ENCODE peak calls at places on chromosomes 1 and 21, in six cellular contexts. One of them, this sample, is unnamed.

GRCh38 chr1:94974824-94975223 is 47.9 kb upstream of the CNN3 start:
- DNase-seq in IMR-90: peak; percentile 94
- DNase-seq in activated T-cell treated with anti-CD3 and anti-CD28 coated beads, Interleukin-2, amount 50 U/mL, for 72 hours: no peak
- DNase-seq in non-pigmented ciliary epithelial cell: peak; percentile 87
- DNase-seq in hippocampal formation: no peak
- DNase-seq in brain microvascular endothelial cell: peak; percentile 89
- DNase-seq in this sample: no peak

GRCh38 chr21:43269461-43269860 is 100.7 kb downstream of the CRYAA start:
- DNase-seq in non-pigmented ciliary epithelial cell: no peak
- DNase-seq in brain microvascular endothelial cell: no peak
- DNase-seq in activated T-cell treated with anti-CD3 and anti-CD28 coated beads, Interleukin-2, amount 50 U/mL, for 72 hours: peak; percentile 60
- DNase-seq in IMR-90: no peak
- DNase-seq in hippocampal formation: no peak
- DNase-seq in this sample: no peak

GRCh38 chr1:57599233-57599994 is 175.6 kb upstream of the DAB1 start:
- DNase-seq in hippocampal formation: no peak
- DNase-seq in activated T-cell treated with anti-CD3 and anti-CD28 coated beads, Interleukin-2, amount 50 U/mL, for 72 hours: no peak
- DNase-seq in non-pigmented ciliary epithelial cell: peak; percentile 31
- DNase-seq in IMR-90: peak; percentile 1
- DNase-seq in brain microvascular endothelial cell: no peak
- DNase-seq in this sample: no peak

GRCh38 chr1:228081144-228081543 is 1.4 kb upstream of the ARF1 start:
- DNase-seq in activated T-cell treated with anti-CD3 and anti-CD28 coated beads, Interleukin-2, amount 50 U/mL, for 72 hours: no peak
- DNase-seq in non-pigmented ciliary epithelial cell: no peak
- DNase-seq in hippocampal formation: no peak
- DNase-seq in brain microvascular endothelial cell: no peak
- DNase-seq in IMR-90: no peak
- DNase-seq in this sample: peak; percentile 44

GRCh38 chr1:32361674-32362473 is 411 bp downstream of the FAM229A start:
- DNase-seq in non-pigmented ciliary epithelial cell: no peak
- DNase-seq in hippocampal formation: peak; percentile 63
- DNase-seq in IMR-90: no peak
- DNase-seq in activated T-cell treated with anti-CD3 and anti-CD28 coated beads, Interleukin-2, amount 50 U/mL, for 72 hours: peak; percentile 27
- DNase-seq in brain microvascular endothelial cell: peak; percentile 20
- DNase-seq in this sample: peak; percentile 85

GRCh38 chr1:70146488-70146887 is 58.9 kb downstream of the LRRC40 start:
- DNase-seq in activated T-cell treated with anti-CD3 and anti-CD28 coated beads, Interleukin-2, amount 50 U/mL, for 72 hours: no peak
- DNase-seq in brain microvascular endothelial cell: peak; percentile 11
- DNase-seq in IMR-90: peak; percentile 78
- DNase-seq in non-pigmented ciliary epithelial cell: peak; percentile 13
- DNase-seq in hippocampal formation: no peak
- DNase-seq in this sample: no peak

GRCh38 chr1:74340656-74341055 is 105.5 kb downstream of the TNNI3K start:
- DNase-seq in activated T-cell treated with anti-CD3 and anti-CD28 coated beads, Interleukin-2, amount 50 U/mL, for 72 hours: no peak
- DNase-seq in IMR-90: no peak
- DNase-seq in hippocampal formation: no peak
- DNase-seq in non-pigmented ciliary epithelial cell: no peak
- DNase-seq in brain microvascular endothelial cell: no peak
- DNase-seq in this sample: no peak

GRCh38 chr1:3381901-3382300 is 72.6 kb upstream of the ARHGEF16 start:
- DNase-seq in hippocampal formation: no peak
- DNase-seq in activated T-cell treated with anti-CD3 and anti-CD28 coated beads, Interleukin-2, amount 50 U/mL, for 72 hours: no peak
- DNase-seq in brain microvascular endothelial cell: no peak
- DNase-seq in IMR-90: no peak
- DNase-seq in non-pigmented ciliary epithelial cell: no peak
- DNase-seq in this sample: no peak

GRCh38 chr1:28885472-28885877 is 28.9 kb upstream of the EPB41 start:
- DNase-seq in IMR-90: no peak
- DNase-seq in activated T-cell treated with anti-CD3 and anti-CD28 coated beads, Interleukin-2, amount 50 U/mL, for 72 hours: no peak
- DNase-seq in hippocampal formation: no peak
- DNase-seq in non-pigmented ciliary epithelial cell: no peak
- DNase-seq in brain microvascular endothelial cell: no peak
- DNase-seq in this sample: no peak